ENCODE peak calls at places on chromosomes 6 and 20, in six cellular contexts. G is activated CD4-positive, alpha-beta T cell treated with anti-CD3 and anti-CD28 coated beads, Interleukin-2, amount 50 U/mL, for 48 hours; K is activated T-helper 1 cell treated with anti-CD3 and anti-CD28 coated beads, Interleukin-12 subunit alpha, Interleukin-12 subunit beta, Interleukin-2, Interleukin-4 antibody, amounts not matched to agents 30 ng/mL and 10 ng/mL and 1 ng/mL, durations not matched to agents 14 hours and 24 hours and 36 hours; T is GM19239; L is progenitor cell of endocrine pancreas; C is AG04450. R is an unnamed sample.
A peak's percentile ranks its signal among the peaks of the same experiment; 100 is the strongest.

GRCh38 chr6:41836660-41837052 is 49.2 kb downstream of the TOMM6 start:
- DNase-seq in L (no peak), G (no peak), K (no peak), T (no peak), C (no peak), R (no peak)

GRCh38 chr6:27517928-27518787 is 45.3 kb upstream of the ZNF184 start:
- DNase-seq in T (no peak), G (no peak), C (no peak), K (no peak), L (no peak), R (peak; percentile 31)

GRCh38 chr6:139082370-139082769 is 52.5 kb upstream of the HECA start:
- DNase-seq in K (no peak), G (no peak), L (no peak), C (no peak), T (no peak), R (no peak)

GRCh38 chr6:23424584-23424983 is 701.4 kb upstream of the NRSN1 start:
- DNase-seq in L (no peak), G (no peak), C (no peak), K (no peak), T (no peak), R (no peak)

GRCh38 chr6:117481926-117482239 is 591 bp upstream of the DCBLD1 start:
- DNase-seq in L (no peak), C (no peak), T (no peak), K (no peak), G (no peak), R (no peak)

GRCh38 chr20:12557224-12557623 is 451.5 kb upstream of the SPTLC3 start:
- DNase-seq in K (no peak), L (no peak), G (no peak), C (no peak), T (no peak), R (no peak)

GRCh38 chr20:47791084-47791599 is 5.9 kb upstream of the SULF2 start:
- DNase-seq in G (no peak), T (no peak), L (no peak), K (no peak), C (no peak), R (no peak)

GRCh38 chr6:146345582-146345981 is 198.1 kb upstream of the RAB32 start:
- DNase-seq in C (no peak), T (no peak), G (no peak), K (no peak), L (no peak), R (no peak)

R was measured in GM13977.